ENCODE peak calls at places on chromosomes 5 and 9, in ten cellular contexts. C is fibroblast of lung, N is neuronal stem cell, H is SK-N-SH, F is IMR-90, A is mammary epithelial cell, X is Karpas-422, K is PC-9, M is GM23248, V is H9. R is an unnamed sample. For H3K27me3, the result is how much of the 10 kb centered on the place peaks cover.

GRCh38 chr9:84856181-84856632 is 186.7 kb downstream of the NTRK2 start:
- DNase-seq in C (peak), N (no peak), H (no peak), F (no peak), A (peak), X (no peak), K (no peak), M (peak), V (no peak), R (no peak)

GRCh38 chr9:128946945-128947422 is 419 bp downstream of the DOLK start:
- DNase-seq in C (peak), N (no peak), H (no peak), F (peak), A (peak), X (no peak), K (no peak), M (peak), V (no peak), R (peak)

GRCh38 chr9:123616707-123617106 is 260.7 kb downstream of the CRB2 start:
- DNase-seq in C (no peak), N (no peak), H (no peak), F (no peak), A (no peak), X (no peak), K (no peak), M (no peak), V (peak), R (no peak)

GRCh38 chr5:129609710-129610109 is 138.2 kb upstream of the MINAR2 start:
- DNase-seq in C (no peak), N (no peak), H (no peak), F (no peak), A (no peak), X (no peak), K (no peak), M (no peak), V (no peak), R (no peak)

GRCh38 chr5:176413255-176413565 is 3.1 kb downstream of the CLTB start:
- DNase-seq in C (no peak), N (no peak), H (peak), F (no peak), A (peak), X (no peak), K (peak), M (peak), V (no peak), R (no peak)

GRCh38 chr9:117232266-117232665 is 182.6 kb downstream of the ASTN2 start:
- DNase-seq in C (no peak), N (no peak), H (no peak), F (no peak), A (no peak), X (no peak), K (no peak), M (no peak), V (no peak), R (no peak)

GRCh38 chr9:112494153-112494552 is 7.5 kb downstream of the KIAA1958 start:
- DNase-seq in C (no peak), N (no peak), H (no peak), F (no peak), A (no peak), X (no peak), K (no peak), M (peak), V (no peak), R (no peak)

GRCh38 chr9:94779101-94779500 is 52.6 kb downstream of the AOPEP start:
- DNase-seq in C (no peak), N (no peak), H (no peak), F (no peak), A (no peak), X (peak), K (no peak), M (no peak), V (no peak), R (peak)

GRCh38 chr5:67246108-67246507 is 49.5 kb upstream of the CD180 start:
- DNase-seq in C (peak), N (peak), H (peak), F (peak), A (peak), X (peak), K (peak), M (peak), V (no peak), R (peak)

GRCh38 chr9:35341585-35341984 is 148.3 kb upstream of the RUSC2 start:
- DNase-seq in C (peak), N (no peak), H (no peak), F (peak), A (no peak), X (no peak), K (no peak), M (peak), V (peak), R (no peak)
- H3K27ac ChIP-seq in C (peak), N (no peak), H (no peak), F (peak), A (no peak), X (no peak), K (no peak), M (peak), V (no peak), R (no peak)

DNA sequence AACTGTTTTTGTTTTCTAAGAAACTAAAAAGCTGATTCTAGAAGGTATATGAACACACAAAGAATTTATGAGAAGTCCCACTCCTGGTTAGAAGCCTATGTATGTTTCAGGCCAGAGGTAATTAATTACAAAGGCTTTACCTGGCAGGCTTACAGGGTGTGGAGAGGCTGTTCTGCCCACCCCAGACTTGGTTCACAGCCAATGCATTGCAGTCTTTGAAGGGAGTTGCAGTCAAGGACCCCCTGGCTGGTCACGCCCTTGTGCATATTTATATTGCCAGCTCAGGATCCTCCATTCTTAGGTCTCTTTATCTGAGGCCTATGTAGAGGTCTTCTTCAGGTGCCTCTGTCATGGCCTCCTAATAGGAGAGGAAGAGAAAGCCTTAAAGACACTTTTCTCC is 13.6 kb upstream of the PRSS3 start:
- DNase-seq in C (no peak), N (no peak), H (no peak), F (no peak), A (no peak), X (no peak), K (no peak), M (no peak), V (no peak), R (no peak)
- H3K4me2 ChIP-seq in C (no peak), N (no peak), H (no peak), F (no peak), A (no peak), X (no peak), K (no peak), M (no peak), V (no peak), R (peak)

GRCh38 chr5:35338169-35338476 is 107.8 kb upstream of the PRLR start:
- DNase-seq in C (no peak), N (no peak), H (no peak), F (no peak), A (no peak), X (no peak), K (peak), M (no peak), V (no peak), R (no peak)

GRCh38 chr5:35335752-35336151 is 105.5 kb upstream of the PRLR start:
- DNase-seq in C (no peak), N (no peak), H (no peak), F (no peak), A (no peak), X (no peak), K (peak), M (no peak), V (no peak), R (no peak)

GRCh38 chr5:35339616-35340100 is 109.4 kb upstream of the PRLR start:
- DNase-seq in C (no peak), N (no peak), H (no peak), F (no peak), A (no peak), X (no peak), K (peak), M (no peak), V (no peak), R (no peak)

GRCh38 chr5:35339006-35339405 is 108.7 kb upstream of the PRLR start:
- DNase-seq in C (no peak), N (no peak), H (no peak), F (no peak), A (no peak), X (no peak), K (no peak), M (no peak), V (no peak), R (no peak)

DNA sequence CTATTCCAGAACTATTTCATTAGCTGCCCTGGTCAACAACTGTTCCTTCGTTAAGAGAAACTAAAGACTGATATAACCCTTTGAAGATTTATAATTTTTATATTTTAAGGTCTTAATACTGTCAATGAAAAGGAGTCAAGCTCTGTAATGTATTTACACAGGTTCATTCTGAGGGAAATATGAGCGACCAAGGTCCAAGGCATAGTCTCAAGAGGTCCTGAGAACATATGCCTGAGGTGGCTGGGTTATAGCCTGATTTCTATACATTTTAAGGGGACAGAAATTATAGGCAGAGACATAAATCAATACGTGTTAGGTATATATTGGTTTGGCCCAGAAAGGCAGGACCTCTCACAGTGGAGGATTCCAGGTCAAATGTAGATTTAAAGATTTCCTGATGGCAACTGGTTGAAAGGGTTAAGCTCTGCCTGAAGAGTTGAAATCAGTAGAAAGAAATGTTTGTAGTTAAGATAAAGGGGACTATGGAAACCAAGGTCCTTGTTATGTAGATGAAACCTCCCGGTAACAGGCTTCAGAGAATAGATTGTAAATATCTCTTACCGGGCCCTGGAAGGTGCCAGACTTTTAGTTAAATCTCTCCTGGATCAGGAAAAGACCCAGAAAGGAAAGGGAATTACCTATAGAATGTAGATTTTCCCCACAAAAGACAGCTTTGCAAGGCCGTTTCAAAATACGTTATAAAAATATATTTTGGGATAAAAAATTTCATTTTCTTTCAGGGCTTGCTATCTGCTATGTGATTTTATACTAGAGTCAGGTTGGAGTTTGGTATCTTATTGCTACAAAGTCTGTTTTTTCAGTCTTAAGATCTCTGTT is 107.3 kb upstream of the PRLR start:
- DNase-seq in C (no peak), N (no peak), H (no peak), F (no peak), A (no peak), X (no peak), K (peak), M (no peak), V (peak), R (no peak)
- H3K27me3 ChIP-seq in C (under half), N (under half), H (under half), F (under half), A (under half), X (under half), K (under half), M (under half), V (under half), R (under half)

DNA sequence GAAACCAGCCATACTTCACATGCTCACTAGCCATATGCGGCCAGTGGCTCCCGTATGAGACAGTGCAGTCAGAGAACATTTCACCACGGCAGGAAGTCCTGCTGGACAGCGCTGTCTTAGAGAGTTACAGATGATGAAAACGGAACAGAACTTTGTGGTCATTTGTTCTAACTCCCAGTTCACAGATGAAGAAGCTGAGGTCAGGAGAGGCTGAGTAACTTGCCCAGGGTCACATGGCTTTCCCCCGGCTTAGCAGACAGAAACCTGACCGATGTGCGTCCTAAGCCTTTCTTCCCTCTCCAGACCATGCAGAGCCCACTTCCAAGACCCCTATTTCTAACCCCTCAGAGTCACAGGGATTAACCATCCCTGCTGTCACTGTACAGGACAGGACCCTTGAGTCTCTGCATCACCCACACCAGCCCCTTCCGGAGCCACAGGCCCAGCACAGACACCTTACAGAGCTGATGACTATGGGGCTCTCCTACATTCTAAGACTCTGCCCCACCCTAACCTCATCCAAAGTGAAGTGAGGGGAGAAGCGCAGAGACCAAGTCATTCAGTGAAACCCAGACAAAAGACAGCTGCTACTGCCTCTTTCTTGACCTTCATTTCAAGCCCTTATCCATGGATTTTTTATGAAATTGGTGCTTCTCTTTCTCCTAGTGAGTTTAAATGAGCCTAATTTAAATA is 86.9 kb downstream of the PTPN3 start:
- DNase-seq in C (no peak), N (no peak), H (no peak), F (no peak), A (no peak), X (no peak), K (no peak), M (no peak), V (no peak), R (no peak)
- H3K27ac ChIP-seq in C (no peak), N (no peak), H (no peak), F (no peak), A (no peak), X (no peak), K (no peak), M (no peak), V (no peak), R (no peak)

DNA sequence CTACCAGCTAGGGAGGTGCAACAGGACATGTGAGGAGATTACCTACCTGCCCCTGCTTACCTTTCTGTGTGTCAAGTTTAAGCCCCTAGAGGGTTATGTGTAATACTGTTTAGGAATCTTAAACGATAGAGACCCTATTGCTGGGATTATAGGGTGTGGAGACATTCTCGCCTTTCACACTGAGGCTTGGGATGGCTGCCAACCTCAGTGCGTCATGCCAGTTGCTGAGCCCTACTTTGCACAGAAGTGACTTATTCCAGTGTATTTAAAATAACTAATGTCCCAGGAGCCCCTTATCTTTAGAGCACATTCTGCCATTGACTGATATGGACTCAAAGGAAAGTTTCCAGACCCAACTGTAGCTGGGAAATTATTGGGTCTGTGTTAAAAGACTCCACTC is 76.6 kb upstream of the XPA start:
- DNase-seq in C (peak), N (no peak), H (no peak), F (peak), A (no peak), X (no peak), K (peak), M (peak), V (no peak), R (peak)
- H3K4me2 ChIP-seq in C (no peak), N (no peak), H (no peak), F (no peak), A (no peak), X (no peak), K (no peak), M (no peak), V (no peak), R (peak)